ENCODE peak calls at places on chromosomes 1 and 21, in seven cellular contexts. P is activated CD4-positive, alpha-beta T cell treated with anti-CD3 and anti-CD28 coated beads for 24 hours; V is NCI-H1417; N is astrocyte of the spinal cord; G is mucosa of gallbladder; L is small intestine; O is astrocyte of the cerebellum. Y is an unnamed sample.

GRCh38 chr1:155013632-155014031 is 11.0 kb downstream of the ZBTB7B start:
- DNase-seq in P (no peak), V (no peak), L (peak; percentile 71), O (no peak), G (no peak), N (no peak), Y (no peak)

GRCh38 chr21:26614251-26614650 is 41.2 kb upstream of the CYYR1 start:
- DNase-seq in V (no peak), G (no peak), N (no peak), O (no peak), P (no peak), L (no peak), Y (no peak)

GRCh38 chr1:204274441-204274840 is 60.7 kb upstream of the GOLT1A start:
- DNase-seq in O (peak; percentile 26), V (no peak), L (no peak), G (no peak), P (no peak), N (no peak), Y (peak; percentile 26)

GRCh38 chr1:29649375-29650040 is 413.2 kb downstream of the PTPRU start:
- DNase-seq in G (no peak), V (no peak), O (no peak), P (no peak), L (no peak), N (no peak), Y (no peak)

GRCh38 chr1:229579101-229579651 is 20.7 kb upstream of the ABCB10 start:
- DNase-seq in O (no peak), L (no peak), V (peak; percentile 17), N (peak; percentile 39), G (peak; percentile 48), P (no peak), Y (peak; percentile 46)

GRCh38 chr1:156476501-156477298 is 23.9 kb downstream of the MEF2D start:
- DNase-seq in V (no peak), O (peak; percentile 49), N (peak; percentile 79), L (no peak), G (no peak), P (no peak), Y (peak; percentile 83)

GRCh38 chr1:176119549-176119948 is 87.5 kb downstream of the COP1 start:
- DNase-seq in G (no peak), L (peak; percentile 21), N (no peak), O (no peak), P (no peak), V (no peak), Y (peak; percentile 30)

GRCh38 chr1:159008744-159009188 is 941 bp upstream of the IFI16 start:
- DNase-seq in V (no peak), N (peak; percentile 26), O (no peak), L (peak; percentile 64), G (no peak), P (no peak), Y (peak; percentile 60)

GRCh38 chr1:115596080-115596795 is 45.5 kb upstream of the VANGL1 start:
- DNase-seq in P (no peak), G (no peak), L (no peak), N (peak; percentile 40), O (no peak), V (no peak), Y (peak; percentile 86)

GRCh38 chr1:6235302-6235680 is 473 bp downstream of the ICMT start:
- DNase-seq in O (no peak), L (peak; percentile 82), V (no peak), G (no peak), P (no peak), N (no peak), Y (no peak)

GRCh38 chr1:30286241-30286983 is 437.0 kb downstream of the MATN1 start:
- DNase-seq in L (no peak), V (peak; percentile 3), G (no peak), N (no peak), P (no peak), O (no peak), Y (no peak)

Y was measured in iris pigment epithelial cell.